ENCODE peak calls at places on chromosomes 6 and 20, in seven cellular contexts. M is tibial artery, G is astrocyte of the cerebellum, Q is testis, T is tibial nerve, K is GM12865, E is astrocyte of the spinal cord. V is an unnamed sample.

GRCh38 chr20:49052334-49052733 is 6.2 kb downstream of the CSE1L start:
- DNase-seq in E (no peak), G (no peak), K (no peak), T (no peak), Q (no peak), M (no peak), V (no peak)

GRCh38 chr6:73308712-73309533 is 45.2 kb downstream of the DPPA5 start:
- DNase-seq in K (peak), E (peak), Q (peak), G (no peak), T (no peak), M (no peak), V (no peak)

GRCh38 chr6:25486580-25486979 is 165.4 kb upstream of the SCGN start:
- DNase-seq in T (no peak), M (no peak), K (no peak), E (no peak), Q (no peak), G (no peak), V (no peak)

GRCh38 chr6:24313133-24313476 is 44.8 kb downstream of the DCDC2 start:
- DNase-seq in G (no peak), K (no peak), T (no peak), E (no peak), Q (no peak), M (no peak), V (no peak)

GRCh38 chr20:44404204-44405181 is 49.0 kb downstream of the HNF4A start:
- DNase-seq in G (no peak), T (no peak), Q (no peak), E (no peak), K (no peak), M (no peak), V (no peak)

GRCh38 chr20:57633945-57634491 is 13.8 kb upstream of the ZBP1 start:
- DNase-seq in E (no peak), K (peak), M (no peak), T (no peak), Q (no peak), G (no peak), V (no peak)

GRCh38 chr6:134935076-134935475 is 14.8 kb downstream of the ALDH8A1 start:
- DNase-seq in Q (no peak), T (no peak), M (no peak), E (no peak), G (no peak), K (no peak), V (no peak)

GRCh38 chr20:5766085-5766764 is 16.0 kb downstream of the SHLD1 start:
- DNase-seq in E (no peak), T (no peak), G (no peak), K (no peak), Q (no peak), M (no peak), V (no peak)

GRCh38 chr20:3172933-3173581 is at the start of gene LZTS3:
- DNase-seq in E (peak), G (no peak), K (peak), M (peak), Q (peak), T (peak), V (no peak)

GRCh38 chr6:43021270-43022047 is at the start of gene RRP36:
- DNase-seq in E (peak), M (peak), K (peak), T (peak), Q (peak), G (no peak), V (no peak)

GRCh38 chr6:81859884-81860283 is 107.4 kb upstream of the TENT5A start:
- DNase-seq in Q (no peak), T (peak), K (no peak), G (no peak), M (peak), E (no peak), V (no peak)

GRCh38 chr6:76876922-76877553 is 586.3 kb downstream of the HTR1B start:
- DNase-seq in K (peak), E (peak), Q (peak), T (no peak), G (no peak), M (no peak), V (no peak)

GRCh38 chr20:2748551-2749342 is 51.7 kb downstream of the CPXM1 start:
- DNase-seq in G (no peak), T (no peak), Q (no peak), E (no peak), K (no peak), M (no peak), V (no peak)

GRCh38 chr6:32108094-32108627 is 977 bp downstream of the TNXB start:
- DNase-seq in Q (peak), E (no peak), K (no peak), G (no peak), T (peak), M (peak), V (no peak)
- H3K4me3 ChIP-seq in Q (no peak), E (no peak), K (no peak), G (no peak), T (peak), M (peak), V (no peak)

DNA sequence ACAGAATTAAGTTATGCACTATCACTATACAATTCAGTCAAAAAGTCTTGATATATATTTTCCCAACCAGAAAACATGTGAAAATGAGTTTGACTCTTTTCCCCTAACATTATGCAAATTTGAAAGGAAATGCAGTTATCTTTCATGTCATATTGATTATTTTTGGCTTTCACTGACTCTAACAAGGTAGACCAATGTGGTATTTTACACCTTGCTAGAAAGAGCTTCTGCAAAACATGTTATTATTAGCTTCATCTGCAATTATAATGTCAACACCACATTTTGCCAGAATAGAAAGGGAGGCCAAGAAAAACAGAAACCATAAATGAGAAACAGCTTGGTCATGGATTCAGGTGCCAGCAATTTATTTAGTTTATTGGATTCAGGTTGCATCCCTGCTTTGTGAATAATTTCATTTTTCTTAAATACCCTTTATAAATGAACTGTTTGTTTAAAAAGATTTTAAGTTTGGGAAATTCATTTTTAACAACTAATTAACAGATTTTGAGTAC is 226.1 kb upstream of the GJE1 start:
- DNase-seq in M (no peak), E (no peak), G (no peak), T (no peak), K (no peak), Q (no peak), V (no peak)
- H3K4me3 ChIP-seq in M (no peak), E (no peak), G (no peak), T (no peak), K (no peak), Q (no peak), V (no peak)

DNA sequence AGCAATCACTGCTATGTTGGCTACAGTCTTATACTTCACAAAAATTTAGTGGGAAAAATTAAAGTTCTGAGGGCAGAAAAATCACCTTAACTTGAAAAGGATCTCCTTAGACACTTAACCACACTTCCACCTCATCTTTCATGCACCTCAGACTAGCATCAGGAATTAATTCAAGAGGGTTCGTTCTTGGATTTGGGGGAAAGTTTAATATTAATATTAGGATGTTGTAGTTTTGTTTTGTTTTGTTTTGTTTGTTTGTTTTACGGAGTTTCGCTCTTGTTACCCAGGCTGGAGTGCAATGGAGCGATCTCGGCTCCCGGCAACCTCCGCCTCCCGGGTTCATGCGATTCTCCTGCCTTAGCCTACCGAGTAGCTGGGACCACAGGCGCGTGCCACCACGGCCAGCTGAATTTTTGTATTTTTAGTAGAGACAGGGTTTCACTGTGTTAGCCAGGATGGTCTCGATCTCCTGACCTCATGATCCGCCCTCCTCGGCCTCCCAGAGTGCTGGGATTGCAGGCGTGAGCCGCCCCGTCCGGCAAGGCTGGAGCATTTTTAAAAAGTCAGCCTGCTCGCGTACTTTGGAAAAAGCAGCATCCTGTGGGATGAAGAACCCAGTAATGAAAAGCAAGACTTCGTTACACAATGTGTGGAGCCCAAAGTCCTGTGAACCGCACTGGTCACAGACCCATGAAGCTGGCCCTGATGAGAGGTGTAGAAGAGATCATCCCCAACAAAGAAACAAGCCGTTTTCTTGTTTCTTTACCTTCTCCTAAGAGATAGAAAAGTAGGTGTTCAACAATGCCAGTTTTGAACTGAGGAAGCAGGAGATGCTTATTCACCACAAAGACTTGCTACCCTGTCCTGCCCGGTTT is 194.9 kb downstream of the GPX5 start:
- DNase-seq in E (no peak), Q (no peak), M (no peak), K (no peak), T (no peak), G (no peak), V (no peak)
- H3K4me3 ChIP-seq in E (no peak), Q (no peak), M (no peak), K (no peak), T (no peak), G (no peak), V (no peak)

DNA sequence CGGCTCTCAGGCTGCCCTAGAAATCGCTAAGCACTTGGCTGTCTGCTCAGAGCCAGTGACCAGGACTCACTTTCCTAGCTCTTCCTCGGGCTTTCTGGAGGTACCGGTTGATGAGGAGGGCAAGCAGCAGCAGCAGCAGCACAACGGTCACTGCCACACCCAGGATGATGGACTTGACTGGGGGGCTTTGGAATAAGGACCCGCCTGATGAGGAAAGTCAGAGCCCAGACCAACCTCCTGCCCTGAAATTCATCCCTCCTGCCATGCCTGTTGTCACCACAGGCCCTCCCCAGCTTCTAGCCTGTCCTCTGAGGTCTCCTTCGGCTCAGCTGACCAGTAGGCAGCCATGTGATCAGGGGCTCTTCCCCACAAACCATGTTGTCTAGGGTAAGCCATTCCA is 16.2 kb downstream of the TREML2 start:
- DNase-seq in T (no peak), K (no peak), Q (no peak), G (no peak), E (no peak), M (no peak), V (no peak)
- H3K4me3 ChIP-seq in T (no peak), K (no peak), Q (no peak), G (no peak), E (no peak), M (no peak), V (no peak)

GRCh38 chr20:63163596-63164560 is 52.1 kb downstream of the YTHDF1 start:
- DNase-seq in E (no peak), G (no peak), M (no peak), K (no peak), Q (no peak), T (no peak), V (no peak)
- H3K4me3 ChIP-seq in E (no peak), G (no peak), M (no peak), K (no peak), Q (no peak), T (no peak), V (no peak)

GRCh38 chr6:3847521-3847920 is 1.7 kb upstream of the FAM50B start:
- DNase-seq in Q (no peak), G (no peak), M (no peak), K (no peak), E (no peak), T (no peak), V (no peak)

GRCh38 chr6:3848380-3848779 is 793 bp upstream of the FAM50B start:
- DNase-seq in K (no peak), M (no peak), E (peak), Q (no peak), T (no peak), G (no peak), V (no peak)

GRCh38 chr6:3849681-3850450 is 693 bp downstream of the FAM50B start:
- DNase-seq in G (no peak), M (no peak), K (peak), E (peak), T (no peak), Q (peak), V (no peak)

GRCh38 chr6:3850451-3851203 is 1.5 kb downstream of the FAM50B start:
- DNase-seq in E (no peak), G (no peak), Q (no peak), K (peak), M (no peak), T (no peak), V (no peak)

DNA sequence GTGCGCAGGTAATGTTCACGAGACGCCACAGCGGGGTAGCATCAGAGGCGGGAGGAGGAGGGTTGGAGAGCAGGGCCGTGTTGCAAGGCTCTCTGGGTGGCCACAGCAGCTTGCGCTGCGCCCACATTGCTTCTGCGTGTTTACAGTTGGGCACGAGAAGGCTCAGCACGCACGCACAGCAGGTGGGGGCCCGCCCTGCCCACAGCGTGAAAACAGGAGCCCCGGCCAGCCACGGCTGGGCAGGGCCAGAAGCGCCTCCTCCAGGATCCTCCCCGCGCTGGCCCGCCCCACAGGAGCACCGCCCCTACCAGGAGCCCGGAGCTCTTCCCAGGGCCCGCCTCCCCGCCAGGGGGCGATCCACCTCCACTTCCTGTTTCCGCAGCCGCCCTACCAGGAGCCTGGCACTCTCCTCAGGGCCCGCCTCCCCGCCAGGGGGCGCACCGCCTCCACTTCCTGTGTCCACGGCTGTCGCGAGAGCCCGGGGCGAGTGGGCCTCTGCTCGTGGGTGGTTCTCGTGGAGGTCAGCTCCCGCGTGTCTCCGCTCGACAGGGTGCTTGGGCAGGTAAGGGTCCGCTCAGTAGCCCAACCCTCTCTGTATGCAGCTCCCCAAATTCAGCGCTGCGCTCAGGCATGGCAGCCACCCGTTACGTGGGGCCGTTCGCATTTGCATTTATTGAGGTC is at the start of gene FAM50B:
- DNase-seq in K (peak), T (peak), M (peak), Q (peak), G (peak), E (peak), V (peak)
- H3K4me3 ChIP-seq in K (peak), T (peak), M (peak), Q (peak), G (peak), E (peak), V (peak)

V was measured in skeletal muscle cell.